ENCODE peak calls at places on chromosomes 4 and X, in five cellular contexts. M is IMR-90; L is heart left ventricle; I is CD4-positive, alpha-beta T cell; J is adipocyte. V is an unnamed sample.

GRCh38 chr4:22099896-22100295 is 151.3 kb upstream of the KCNIP4 start:
- DNase-seq in L (no peak), I (no peak), J (peak; percentile 48), M (no peak), V (no peak)

GRCh38 chr4:172202480-172203076 is 389.4 kb downstream of the GALNTL6 start:
- DNase-seq in M (peak; percentile 18), J (peak; percentile 76), I (no peak), L (no peak), V (peak; percentile 39)

GRCh38 chrX:50877310-50877709 is 33.2 kb upstream of the BMP15 start:
- DNase-seq in J (peak; percentile 56), I (no peak), L (peak; percentile 27), M (no peak), V (no peak)

GRCh38 chr4:125781656-125782055 is 466.9 kb downstream of the FAT4 start:
- DNase-seq in L (no peak), I (no peak), M (no peak), J (no peak), V (no peak)

GRCh38 chrX:19897087-19897486 is 9.7 kb upstream of the SH3KBP1 start:
- DNase-seq in I (no peak), L (no peak), J (no peak), M (no peak), V (no peak)

GRCh38 chr4:11585506-11585905 is 156.8 kb upstream of the HS3ST1 start:
- DNase-seq in I (no peak), M (no peak), L (no peak), J (no peak), V (no peak)

GRCh38 chrX:118632862-118633261 is 94.5 kb upstream of the IL13RA1 start:
- DNase-seq in L (no peak), I (no peak), M (no peak), J (no peak), V (no peak)

GRCh38 chr4:48031802-48032525 is 15.4 kb downstream of the NIPAL1 start:
- DNase-seq in I (no peak), L (peak; percentile 49), J (peak; percentile 74), M (peak; percentile 29), V (peak; percentile 17)

GRCh38 chrX:3548743-3549441 is 164.6 kb downstream of the PRKX start:
- DNase-seq in L (no peak), M (peak; percentile 79), J (peak; percentile 89), I (no peak), V (peak; percentile 80)

GRCh38 chr4:57080781-57081650 is 29.2 kb downstream of the IGFBP7 start:
- DNase-seq in J (peak; percentile 77), I (no peak), M (peak; percentile 98), L (no peak), V (no peak)

GRCh38 chr4:9762823-9763475 is 18.5 kb upstream of the DRD5 start:
- DNase-seq in M (peak; percentile 55), I (no peak), L (no peak), J (peak; percentile 64), V (peak; percentile 74)

GRCh38 chrX:115324194-115324593 is 34.7 kb downstream of the LUZP4 start:
- DNase-seq in J (peak; percentile 55), M (peak; percentile 26), L (peak; percentile 47), I (no peak), V (no peak)

GRCh38 chr4:74838746-74839370 is 44.5 kb upstream of the BTC start:
- DNase-seq in I (no peak), J (peak; percentile 56), L (no peak), M (peak; percentile 18), V (peak; percentile 19)

GRCh38 chrX:16573781-16574180 is 76.2 kb upstream of the S100G start:
- DNase-seq in J (peak; percentile 14), M (peak; percentile 76), L (no peak), I (no peak), V (peak; percentile 5)

GRCh38 chrX:102840871-102841705 is 96.0 kb upstream of the RAB40AL start:
- DNase-seq in I (no peak), J (no peak), L (no peak), M (peak; percentile 34), V (peak; percentile 63)

GRCh38 chr4:94577136-94577535 is 125.4 kb downstream of the PDLIM5 start:
- DNase-seq in L (peak; percentile 64), I (no peak), J (peak; percentile 73), M (peak; percentile 67), V (peak; percentile 91)

GRCh38 chr4:138320856-138321255 is 78.7 kb upstream of the SLC7A11 start:
- DNase-seq in L (no peak), I (no peak), M (no peak), J (no peak), V (no peak)

GRCh38 chr4:31692407-31692940 is 972.3 kb downstream of the PCDH7 start:
- DNase-seq in M (no peak), I (no peak), J (no peak), L (no peak), V (peak; percentile 32)

GRCh38 chrX:24672701-24673190 is 21.0 kb upstream of the POLA1 start:
- DNase-seq in J (no peak), L (no peak), I (no peak), M (no peak), V (no peak)

GRCh38 chr4:8117278-8117682 is 41.3 kb downstream of the ABLIM2 start:
- DNase-seq in M (peak; percentile 3), I (no peak), J (no peak), L (peak; percentile 52), V (peak; percentile 80)

GRCh38 chr4:145626623-145626982 is 7.4 kb downstream of the MMAA start:
- DNase-seq in L (no peak), J (no peak), I (no peak), M (peak; percentile 32), V (no peak)

GRCh38 chr4:49036528-49036927 is 50.5 kb downstream of the CWH43 start:
- DNase-seq in M (no peak), I (no peak), J (no peak), L (no peak), V (no peak)

DNA sequence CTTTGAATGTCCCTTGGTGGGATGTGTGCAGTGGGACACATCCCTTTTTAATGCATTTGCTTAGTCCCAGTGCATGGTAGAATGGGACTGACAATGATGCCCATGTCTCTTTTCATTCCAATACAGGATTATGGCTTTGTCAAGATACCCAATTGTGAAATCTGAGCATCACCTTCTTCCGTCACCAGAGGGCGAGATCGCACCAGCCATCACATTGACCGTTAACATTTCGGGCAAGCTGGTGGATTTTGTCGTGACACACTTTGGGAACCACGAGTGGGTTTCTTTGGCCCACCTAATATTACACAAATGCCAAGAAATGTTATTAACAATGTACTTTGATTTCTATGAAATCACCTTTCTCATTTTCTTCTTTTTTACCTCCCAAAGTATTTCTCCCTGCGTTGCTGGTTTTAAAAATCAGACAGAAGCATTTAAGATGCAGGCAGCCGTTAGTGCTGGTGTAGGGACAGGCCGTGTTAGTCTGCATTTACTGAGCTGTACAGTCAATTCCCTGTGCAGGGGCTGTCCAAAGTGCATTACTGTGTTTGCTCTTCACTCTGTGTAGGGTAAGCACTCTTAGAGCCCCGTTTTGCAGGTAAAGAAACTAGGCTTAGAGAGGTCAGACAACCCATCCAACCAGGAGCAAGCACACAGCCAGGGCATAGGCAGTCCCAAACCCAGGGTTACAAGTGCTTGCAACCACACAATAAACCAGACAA is 46.5 kb downstream of the CWH43 start:
- DNase-seq in I (no peak), J (peak; percentile 7), M (peak; percentile 6), L (no peak), V (peak; percentile 58)
- H3K9me3 ChIP-seq in I (no peaks in the 10 kb centered on the region), J (no peaks in the 10 kb centered on the region), M (no peaks in the 10 kb centered on the region), L (no peaks in the 10 kb centered on the region), V (no peaks in the 10 kb centered on the region)

DNA sequence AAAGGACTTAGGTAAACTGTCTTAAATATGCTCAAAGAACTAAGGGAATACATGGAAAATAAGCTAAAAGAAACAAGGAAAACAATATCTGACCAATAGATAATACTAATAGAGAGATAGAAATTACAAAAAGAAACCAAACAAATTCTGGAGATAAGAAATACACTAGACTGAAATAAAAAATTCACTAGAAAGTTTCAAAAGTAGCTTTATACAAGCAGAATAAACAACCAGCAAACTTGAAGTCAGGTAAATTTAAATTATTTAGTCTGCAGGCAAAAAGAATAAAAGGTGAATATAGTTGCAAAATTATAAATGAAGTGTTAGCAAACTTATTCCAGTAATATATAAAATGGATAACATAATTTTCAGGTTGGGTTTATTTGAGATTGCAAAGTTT is 760.9 kb upstream of the INTU start:
- DNase-seq in J (no peak), I (no peak), M (no peak), L (no peak), V (no peak)
- H3K9me3 ChIP-seq in J (peaks cover 13% of the 10 kb centered on the region), I (no peaks in the 10 kb centered on the region), M (no peaks in the 10 kb centered on the region), L (peaks cover 26% of the 10 kb centered on the region), V (peaks cover 11% of the 10 kb centered on the region)

GRCh38 chrX:55813150-55813549 is 95.6 kb downstream of the RRAGB start:
- DNase-seq in L (no peak), M (no peak), J (no peak), I (no peak), V (no peak)
- H3K9me3 ChIP-seq in L (no peaks in the 10 kb centered on the region), M (peaks cover 2% of the 10 kb centered on the region), J (peaks cover 5% of the 10 kb centered on the region), I (no peaks in the 10 kb centered on the region), V (no peaks in the 10 kb centered on the region)

DNA sequence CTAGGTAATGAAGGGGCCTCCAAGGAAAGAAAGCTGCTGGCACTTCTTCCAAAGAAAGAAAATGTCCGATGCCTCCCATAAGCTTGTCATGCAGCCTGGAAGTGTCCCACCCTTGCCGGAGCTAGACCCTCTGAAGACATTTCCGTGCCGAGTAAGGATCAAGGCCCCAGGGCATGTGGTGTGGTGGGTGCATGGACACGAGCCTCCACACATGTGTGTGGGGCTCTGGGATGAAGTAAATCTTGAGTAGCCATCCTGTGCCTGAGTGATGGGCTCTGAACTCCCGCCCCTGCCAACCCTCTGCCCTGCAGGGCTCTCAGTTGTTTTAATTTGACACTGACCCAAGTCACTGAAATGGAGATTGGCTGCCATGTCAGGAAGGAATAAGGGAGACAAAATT is 24.5 kb downstream of the CNGA2 start:
- DNase-seq in M (no peak), J (no peak), L (no peak), I (no peak), V (no peak)
- H3K9me3 ChIP-seq in M (peaks cover 6% of the 10 kb centered on the region), J (no peaks in the 10 kb centered on the region), L (no peaks in the 10 kb centered on the region), I (no peaks in the 10 kb centered on the region), V (no peaks in the 10 kb centered on the region)

GRCh38 chr4:38396845-38397547 is 267.0 kb upstream of the KLF3 start:
- DNase-seq in M (no peak), I (no peak), L (peak; percentile 23), J (no peak), V (no peak)

GRCh38 chr4:38396091-38396490 is 267.9 kb upstream of the KLF3 start:
- DNase-seq in M (no peak), L (no peak), I (no peak), J (no peak), V (no peak)

GRCh38 chr4:38390962-38391361 is 273.0 kb upstream of the KLF3 start:
- DNase-seq in L (no peak), I (no peak), M (no peak), J (peak; percentile 28), V (no peak)

GRCh38 chr4:38387819-38388218 is 276.2 kb upstream of the KLF3 start:
- DNase-seq in I (no peak), L (no peak), M (no peak), J (no peak), V (no peak)

DNA sequence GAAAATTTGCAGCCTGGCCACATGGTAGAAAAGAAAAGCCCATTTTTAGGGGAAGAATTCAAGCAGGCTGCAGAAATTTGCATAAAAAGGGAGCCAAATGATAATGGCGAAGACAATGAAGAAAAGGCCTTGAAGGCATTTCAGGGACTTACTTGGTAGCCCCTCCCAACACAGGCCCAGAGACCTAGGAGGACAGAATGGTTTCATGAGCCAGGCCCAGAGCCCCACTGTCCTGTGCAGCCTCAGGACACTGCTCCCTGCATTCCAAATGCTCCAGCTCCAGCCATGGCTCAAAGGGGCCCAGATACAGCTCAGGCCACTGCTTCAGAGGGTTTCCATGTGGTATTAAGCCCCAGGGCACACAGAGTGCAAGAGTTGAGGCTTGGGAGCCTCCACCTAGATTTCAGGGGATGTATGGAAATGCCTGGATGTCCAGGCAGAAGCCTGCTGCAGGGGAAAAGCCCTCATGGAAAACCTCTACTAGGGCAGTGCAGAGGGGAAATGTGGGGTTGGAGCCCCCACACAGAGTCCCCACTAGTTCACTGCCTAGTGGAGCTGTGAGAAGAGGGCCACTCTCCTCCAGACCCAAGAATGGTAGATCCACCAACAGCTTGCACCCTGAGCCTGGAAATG is 271.7 kb upstream of the KLF3 start:
- DNase-seq in I (no peak), L (no peak), J (no peak), M (no peak), V (no peak)
- H3K9me3 ChIP-seq in I (peaks cover 23% of the 10 kb centered on the region), L (peaks cover 23% of the 10 kb centered on the region), J (peaks cover 3% of the 10 kb centered on the region), M (peaks cover 3% of the 10 kb centered on the region), V (no peaks in the 10 kb centered on the region)